ENCODE peak calls at places on chromosomes 12 and 14, in ten cellular contexts. A is non-pigmented ciliary epithelial cell, R is GM20000, I is C1 segment of cervical spinal cord, E is T47D, C is Karpas-422, H is foreskin melanocyte, G is ascending aorta, O is cerebellar nuclear complex, B is GM23248. K is an unnamed sample.

GRCh38 chr12:112466011-112466422 is 47.3 kb downstream of the PTPN11 start:
- DNase-seq in O (no peak), B (no peak), A (no peak), R (no peak), I (no peak), H (peak; percentile 42), C (no peak), G (no peak), E (peak; percentile 49), K (no peak)

GRCh38 chr14:96090441-96091148 is 51.4 kb downstream of the C14orf132 start:
- DNase-seq in O (no peak), B (peak; percentile 72), R (no peak), G (no peak), E (no peak), C (peak; percentile 92), H (no peak), I (peak; percentile 50), A (no peak), K (no peak)

GRCh38 chr12:102484017-102484731 is 3.8 kb upstream of the IGF1 start:
- DNase-seq in G (no peak), H (peak; percentile 91), R (peak; percentile 57), B (peak; percentile 81), C (peak; percentile 80), E (peak; percentile 68), O (no peak), I (no peak), A (no peak), K (peak; percentile 43)

GRCh38 chr12:41014643-41015020 is 173.5 kb upstream of the PDZRN4 start:
- DNase-seq in B (peak; percentile 11), R (no peak), A (peak; percentile 17), G (no peak), I (no peak), C (no peak), O (no peak), E (no peak), H (no peak), K (no peak)

GRCh38 chr12:55713721-55714120 is 2.1 kb upstream of the BLOC1S1 start:
- DNase-seq in O (no peak), A (no peak), B (peak; percentile 93), E (no peak), G (no peak), H (no peak), I (no peak), R (no peak), C (no peak), K (no peak)

GRCh38 chr14:47277703-47278102 is 397.7 kb downstream of the MDGA2 start:
- DNase-seq in A (no peak), O (no peak), E (no peak), B (no peak), G (no peak), H (no peak), R (no peak), C (no peak), I (peak; percentile 4), K (no peak)

GRCh38 chr12:66668311-66668710 is 10.6 kb downstream of the GRIP1 start:
- DNase-seq in A (no peak), C (no peak), H (no peak), I (no peak), O (no peak), R (no peak), G (no peak), B (no peak), E (no peak), K (no peak)

GRCh38 chr12:8678661-8679111 is 16.1 kb upstream of the MFAP5 start:
- DNase-seq in B (peak; percentile 39), O (no peak), R (no peak), I (no peak), E (no peak), H (no peak), C (no peak), A (no peak), G (no peak), K (no peak)

K was measured in DND-41.